ENCODE peak calls at places on chromosomes 12 and 14, in eight cellular contexts. B is HEK293T; O is stimulated activated CD4-positive, alpha-beta T cell treated with anti-CD3 and anti-CD28 coated beads, TNF-alpha, amount 100 ng/mL, for 1 hour; E is RWPE1; D is AG09309; A is mesendoderm; M is fibroblast of pulmonary artery; H is CD4-positive, alpha-beta memory T cell. Z is an unnamed sample.

GRCh38 chr14:73752297-73752992 is 38.3 kb upstream of the PNMA1 start:
- DNase-seq in B (no peak), O (no peak), E (no peak), D (peak), A (peak), M (peak), H (peak), Z (no peak)

GRCh38 chr14:31346097-31346496 is 74.3 kb downstream of the HEATR5A start:
- DNase-seq in B (no peak), O (no peak), E (no peak), D (no peak), A (no peak), M (no peak), H (no peak), Z (no peak)

GRCh38 chr14:89237923-89238529 is 179.0 kb downstream of the FOXN3 start:
- DNase-seq in B (peak), O (no peak), E (no peak), D (no peak), A (peak), M (peak), H (no peak), Z (no peak)

GRCh38 chr14:69652942-69653680 is 41.7 kb downstream of the SUSD6 start:
- DNase-seq in B (no peak), O (no peak), E (no peak), D (no peak), A (no peak), M (no peak), H (no peak), Z (no peak)

GRCh38 chr14:55881577-55882241 is 236.5 kb upstream of the PELI2 start:
- DNase-seq in B (no peak), O (no peak), E (peak), D (no peak), A (peak), M (no peak), H (no peak), Z (no peak)

GRCh38 chr12:90253142-90253541 is 544.5 kb upstream of the ATP2B1 start:
- DNase-seq in B (no peak), O (no peak), E (no peak), D (no peak), A (no peak), M (no peak), H (no peak), Z (no peak)

GRCh38 chr12:104182144-104182543 is 33.4 kb upstream of the TXNRD1 start:
- DNase-seq in B (no peak), O (no peak), E (no peak), D (peak), A (no peak), M (peak), H (no peak), Z (no peak)

GRCh38 chr12:6608592-6609311 is 1.6 kb upstream of the CHD4 start:
- DNase-seq in B (no peak), O (no peak), E (no peak), D (no peak), A (peak), M (peak), H (peak), Z (no peak)

GRCh38 chr14:75182820-75183219 is 6.4 kb upstream of the TMED10 start:
- DNase-seq in B (no peak), O (no peak), E (no peak), D (peak), A (no peak), M (peak), H (no peak), Z (no peak)

GRCh38 chr12:6471992-6472366 is 1.5 kb upstream of the VAMP1 start:
- DNase-seq in B (no peak), O (no peak), E (no peak), D (no peak), A (no peak), M (no peak), H (no peak), Z (no peak)

GRCh38 chr14:59675394-59675793 is 98.8 kb upstream of the CCDC175 start:
- DNase-seq in B (no peak), O (no peak), E (no peak), D (no peak), A (no peak), M (no peak), H (no peak), Z (no peak)

GRCh38 chr12:53696285-53696654 is 20.4 kb upstream of the ATP5MC2 start:
- DNase-seq in B (peak), O (no peak), E (peak), D (no peak), A (peak), M (peak), H (no peak), Z (peak)

GRCh38 chr12:110846615-110847566 is at the start of gene CCDC63:
- DNase-seq in B (peak), O (no peak), E (no peak), D (no peak), A (peak), M (peak), H (no peak), Z (no peak)

GRCh38 chr12:90029317-90029716 is 320.7 kb upstream of the ATP2B1 start:
- DNase-seq in B (no peak), O (no peak), E (no peak), D (no peak), A (no peak), M (no peak), H (no peak), Z (no peak)

GRCh38 chr14:104551851-104552737 is 27.5 kb upstream of the C14orf180 start:
- DNase-seq in B (no peak), O (no peak), E (no peak), D (no peak), A (peak), M (no peak), H (no peak), Z (no peak)

Z was measured in NCI-H1048.